ENCODE peak calls at places on chromosomes 4 and X, in nine cellular contexts. One of them, this sample, is unnamed.

GRCh38 chr4:159144112-159144694 is 41.3 kb downstream of the RAPGEF2 start:
- DNase-seq in lower lobe of right lung: no peak
- DNase-seq in CD8-positive, alpha-beta T cell: no peak
- DNase-seq in left ventricle myocardium inferior: no peak
- DNase-seq in mammary epithelial cell: no peak
- DNase-seq in epithelial cell of esophagus: no peak
- DNase-seq in CD4-positive, alpha-beta T cell: no peak
- DNase-seq in NB4: no peak
- DNase-seq in Calu3: no peak
- DNase-seq in this sample: no peak

GRCh38 chr4:119271361-119272085 is 50.4 kb downstream of the FABP2 start:
- DNase-seq in lower lobe of right lung: no peak
- DNase-seq in CD8-positive, alpha-beta T cell: no peak
- DNase-seq in left ventricle myocardium inferior: no peak
- DNase-seq in mammary epithelial cell: no peak
- DNase-seq in epithelial cell of esophagus: no peak
- DNase-seq in CD4-positive, alpha-beta T cell: no peak
- DNase-seq in NB4: no peak
- DNase-seq in Calu3: no peak
- DNase-seq in this sample: no peak

GRCh38 chrX:18885317-18886004 is 98.5 kb downstream of the PHKA2 start:
- DNase-seq in lower lobe of right lung: no peak
- DNase-seq in CD8-positive, alpha-beta T cell: no peak
- DNase-seq in left ventricle myocardium inferior: no peak
- DNase-seq in mammary epithelial cell: no peak
- DNase-seq in epithelial cell of esophagus: no peak
- DNase-seq in CD4-positive, alpha-beta T cell: no peak
- DNase-seq in NB4: no peak
- DNase-seq in Calu3: no peak
- DNase-seq in this sample: no peak

GRCh38 chr4:87117051-87117729 is 103.2 kb downstream of the KLHL8 start:
- DNase-seq in lower lobe of right lung: no peak
- DNase-seq in CD8-positive, alpha-beta T cell: no peak
- DNase-seq in left ventricle myocardium inferior: no peak
- DNase-seq in mammary epithelial cell: no peak
- DNase-seq in epithelial cell of esophagus: no peak
- DNase-seq in CD4-positive, alpha-beta T cell: no peak
- DNase-seq in NB4: no peak
- DNase-seq in Calu3: no peak
- DNase-seq in this sample: no peak

GRCh38 chr4:153781717-153782416 is 7.0 kb downstream of the SFRP2 start:
- DNase-seq in lower lobe of right lung: no peak
- DNase-seq in CD8-positive, alpha-beta T cell: no peak
- DNase-seq in left ventricle myocardium inferior: no peak
- DNase-seq in mammary epithelial cell: no peak
- DNase-seq in epithelial cell of esophagus: peak
- DNase-seq in CD4-positive, alpha-beta T cell: no peak
- DNase-seq in NB4: peak
- DNase-seq in Calu3: no peak
- DNase-seq in this sample: no peak

GRCh38 chr4:26124753-26125236 is 196.0 kb upstream of the RBPJ start:
- DNase-seq in lower lobe of right lung: no peak
- DNase-seq in CD8-positive, alpha-beta T cell: no peak
- DNase-seq in left ventricle myocardium inferior: no peak
- DNase-seq in mammary epithelial cell: no peak
- DNase-seq in epithelial cell of esophagus: peak
- DNase-seq in CD4-positive, alpha-beta T cell: no peak
- DNase-seq in NB4: peak
- DNase-seq in Calu3: no peak
- DNase-seq in this sample: no peak

GRCh38 chr4:39037491-39037825 is 5.2 kb upstream of the TMEM156 start:
- DNase-seq in lower lobe of right lung: no peak
- DNase-seq in CD8-positive, alpha-beta T cell: no peak
- DNase-seq in left ventricle myocardium inferior: no peak
- DNase-seq in mammary epithelial cell: peak
- DNase-seq in epithelial cell of esophagus: peak
- DNase-seq in CD4-positive, alpha-beta T cell: no peak
- DNase-seq in NB4: no peak
- DNase-seq in Calu3: no peak
- DNase-seq in this sample: no peak

GRCh38 chr4:4395849-4396627 is 9.1 kb downstream of the NSG1 start:
- DNase-seq in lower lobe of right lung: peak
- DNase-seq in CD8-positive, alpha-beta T cell: no peak
- DNase-seq in left ventricle myocardium inferior: no peak
- DNase-seq in mammary epithelial cell: no peak
- DNase-seq in epithelial cell of esophagus: no peak
- DNase-seq in CD4-positive, alpha-beta T cell: no peak
- DNase-seq in NB4: peak
- DNase-seq in Calu3: no peak
- DNase-seq in this sample: no peak

GRCh38 chr4:76651616-76652015 is 216.6 kb downstream of the SHROOM3 start:
- DNase-seq in lower lobe of right lung: no peak
- DNase-seq in CD8-positive, alpha-beta T cell: no peak
- DNase-seq in left ventricle myocardium inferior: no peak
- DNase-seq in mammary epithelial cell: no peak
- DNase-seq in epithelial cell of esophagus: no peak
- DNase-seq in CD4-positive, alpha-beta T cell: no peak
- DNase-seq in NB4: no peak
- DNase-seq in Calu3: no peak
- DNase-seq in this sample: no peak

GRCh38 chr4:85522277-85522676 is 47.3 kb downstream of the ARHGAP24 start:
- DNase-seq in lower lobe of right lung: no peak
- DNase-seq in CD8-positive, alpha-beta T cell: no peak
- DNase-seq in left ventricle myocardium inferior: no peak
- DNase-seq in mammary epithelial cell: no peak
- DNase-seq in epithelial cell of esophagus: no peak
- DNase-seq in CD4-positive, alpha-beta T cell: no peak
- DNase-seq in NB4: no peak
- DNase-seq in Calu3: no peak
- DNase-seq in this sample: no peak

GRCh38 chr4:112031712-112032328 is 113.4 kb upstream of the FAM241A start:
- DNase-seq in lower lobe of right lung: no peak
- DNase-seq in CD8-positive, alpha-beta T cell: no peak
- DNase-seq in left ventricle myocardium inferior: no peak
- DNase-seq in mammary epithelial cell: peak
- DNase-seq in epithelial cell of esophagus: peak
- DNase-seq in CD4-positive, alpha-beta T cell: no peak
- DNase-seq in NB4: peak
- DNase-seq in Calu3: peak
- DNase-seq in this sample: no peak

GRCh38 chr4:740656-741282 is 35.1 kb downstream of the PCGF3 start:
- DNase-seq in lower lobe of right lung: no peak
- DNase-seq in CD8-positive, alpha-beta T cell: no peak
- DNase-seq in left ventricle myocardium inferior: no peak
- DNase-seq in mammary epithelial cell: no peak
- DNase-seq in epithelial cell of esophagus: no peak
- DNase-seq in CD4-positive, alpha-beta T cell: no peak
- DNase-seq in NB4: no peak
- DNase-seq in Calu3: no peak
- DNase-seq in this sample: no peak

GRCh38 chr4:52594961-52595360 is 64.1 kb downstream of the USP46 start:
- DNase-seq in lower lobe of right lung: no peak
- DNase-seq in CD8-positive, alpha-beta T cell: no peak
- DNase-seq in left ventricle myocardium inferior: no peak
- DNase-seq in mammary epithelial cell: no peak
- DNase-seq in epithelial cell of esophagus: no peak
- DNase-seq in CD4-positive, alpha-beta T cell: no peak
- DNase-seq in NB4: no peak
- DNase-seq in Calu3: no peak
- DNase-seq in this sample: no peak

GRCh38 chrX:15915959-15916703 is 61.5 kb upstream of the AP1S2 start:
- DNase-seq in lower lobe of right lung: no peak
- DNase-seq in CD8-positive, alpha-beta T cell: no peak
- DNase-seq in left ventricle myocardium inferior: no peak
- DNase-seq in mammary epithelial cell: no peak
- DNase-seq in epithelial cell of esophagus: no peak
- DNase-seq in CD4-positive, alpha-beta T cell: no peak
- DNase-seq in NB4: peak
- DNase-seq in Calu3: no peak
- DNase-seq in this sample: no peak

GRCh38 chr4:7285244-7286122 is 93.1 kb downstream of the SORCS2 start:
- DNase-seq in lower lobe of right lung: no peak
- DNase-seq in CD8-positive, alpha-beta T cell: no peak
- DNase-seq in left ventricle myocardium inferior: no peak
- DNase-seq in mammary epithelial cell: no peak
- DNase-seq in epithelial cell of esophagus: no peak
- DNase-seq in CD4-positive, alpha-beta T cell: no peak
- DNase-seq in NB4: no peak
- DNase-seq in Calu3: no peak
- DNase-seq in this sample: no peak

GRCh38 chr4:112145820-112146813 is 863 bp downstream of the FAM241A start:
- DNase-seq in lower lobe of right lung: peak
- DNase-seq in CD8-positive, alpha-beta T cell: peak
- DNase-seq in left ventricle myocardium inferior: peak
- DNase-seq in mammary epithelial cell: peak
- DNase-seq in epithelial cell of esophagus: peak
- DNase-seq in CD4-positive, alpha-beta T cell: peak
- DNase-seq in NB4: peak
- DNase-seq in Calu3: peak
- DNase-seq in this sample: peak

DNA sequence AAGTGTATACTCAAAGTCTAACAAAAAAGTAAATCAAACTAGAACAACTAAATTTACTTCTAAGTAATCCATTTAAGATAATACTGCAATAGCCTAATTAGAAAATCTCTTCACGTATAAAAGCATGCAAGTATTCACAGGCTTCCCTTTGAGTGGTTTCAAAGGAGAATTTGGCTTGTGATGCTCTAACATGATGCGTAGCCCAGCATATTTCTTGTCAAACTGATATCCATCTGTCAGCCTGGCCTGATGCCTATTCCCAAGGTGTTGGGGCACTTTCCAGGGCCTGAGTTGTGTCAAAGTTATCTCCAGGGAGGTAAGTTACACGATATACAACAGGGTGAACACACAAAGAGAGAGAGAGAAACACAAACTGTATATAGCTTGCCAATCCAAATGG is 287.0 kb upstream of the MAGEB18 start:
- DNase-seq in lower lobe of right lung: no peak
- DNase-seq in CD8-positive, alpha-beta T cell: no peak
- DNase-seq in left ventricle myocardium inferior: no peak
- DNase-seq in mammary epithelial cell: no peak
- DNase-seq in epithelial cell of esophagus: no peak
- DNase-seq in CD4-positive, alpha-beta T cell: no peak
- DNase-seq in NB4: no peak
- DNase-seq in Calu3: no peak
- DNase-seq in this sample: no peak
- TF ChIP-seq CTCF in lower lobe of right lung: no peak
- TF ChIP-seq CTCF in CD8-positive, alpha-beta T cell: no peak
- TF ChIP-seq CTCF in left ventricle myocardium inferior: no peak
- TF ChIP-seq CTCF in mammary epithelial cell: no peak
- TF ChIP-seq CTCF in epithelial cell of esophagus: no peak
- TF ChIP-seq CTCF in CD4-positive, alpha-beta T cell: no peak
- TF ChIP-seq CTCF in NB4: no peak
- TF ChIP-seq CTCF in Calu3: no peak
- TF ChIP-seq CTCF in this sample: no peak

GRCh38 chr4:40837094-40837870 is 87.5 kb downstream of the NSUN7 start:
- DNase-seq in lower lobe of right lung: no peak
- DNase-seq in CD8-positive, alpha-beta T cell: no peak
- DNase-seq in left ventricle myocardium inferior: no peak
- DNase-seq in mammary epithelial cell: no peak
- DNase-seq in epithelial cell of esophagus: no peak
- DNase-seq in CD4-positive, alpha-beta T cell: no peak
- DNase-seq in NB4: no peak
- DNase-seq in Calu3: no peak
- DNase-seq in this sample: no peak
- TF ChIP-seq CTCF in lower lobe of right lung: no peak
- TF ChIP-seq CTCF in CD8-positive, alpha-beta T cell: no peak
- TF ChIP-seq CTCF in left ventricle myocardium inferior: no peak
- TF ChIP-seq CTCF in mammary epithelial cell: no peak
- TF ChIP-seq CTCF in epithelial cell of esophagus: no peak
- TF ChIP-seq CTCF in CD4-positive, alpha-beta T cell: no peak
- TF ChIP-seq CTCF in NB4: no peak
- TF ChIP-seq CTCF in Calu3: no peak
- TF ChIP-seq CTCF in this sample: no peak

GRCh38 chr4:139083533-139084424 is 68.2 kb downstream of the NOCT start:
- DNase-seq in lower lobe of right lung: peak
- DNase-seq in CD8-positive, alpha-beta T cell: peak
- DNase-seq in left ventricle myocardium inferior: peak
- DNase-seq in mammary epithelial cell: peak
- DNase-seq in epithelial cell of esophagus: peak
- DNase-seq in CD4-positive, alpha-beta T cell: peak
- DNase-seq in NB4: peak
- DNase-seq in Calu3: peak
- DNase-seq in this sample: peak
- TF ChIP-seq CTCF in lower lobe of right lung: peak
- TF ChIP-seq CTCF in CD8-positive, alpha-beta T cell: peak
- TF ChIP-seq CTCF in left ventricle myocardium inferior: peak
- TF ChIP-seq CTCF in mammary epithelial cell: no peak
- TF ChIP-seq CTCF in epithelial cell of esophagus: no peak
- TF ChIP-seq CTCF in CD4-positive, alpha-beta T cell: no peak
- TF ChIP-seq CTCF in NB4: no peak
- TF ChIP-seq CTCF in Calu3: peak
- TF ChIP-seq CTCF in this sample: peak

GRCh38 chrX:131747173-131747572 is 203.3 kb downstream of the OR13H1 start:
- DNase-seq in lower lobe of right lung: no peak
- DNase-seq in CD8-positive, alpha-beta T cell: no peak
- DNase-seq in left ventricle myocardium inferior: no peak
- DNase-seq in mammary epithelial cell: peak
- DNase-seq in epithelial cell of esophagus: no peak
- DNase-seq in CD4-positive, alpha-beta T cell: no peak
- DNase-seq in NB4: no peak
- DNase-seq in Calu3: no peak
- DNase-seq in this sample: no peak

GRCh38 chrX:131752493-131753198 is 208.8 kb downstream of the OR13H1 start:
- DNase-seq in lower lobe of right lung: no peak
- DNase-seq in CD8-positive, alpha-beta T cell: no peak
- DNase-seq in left ventricle myocardium inferior: no peak
- DNase-seq in mammary epithelial cell: peak
- DNase-seq in epithelial cell of esophagus: no peak
- DNase-seq in CD4-positive, alpha-beta T cell: no peak
- DNase-seq in NB4: no peak
- DNase-seq in Calu3: no peak
- DNase-seq in this sample: no peak
- TF ChIP-seq CTCF in lower lobe of right lung: no peak
- TF ChIP-seq CTCF in CD8-positive, alpha-beta T cell: no peak
- TF ChIP-seq CTCF in left ventricle myocardium inferior: no peak
- TF ChIP-seq CTCF in mammary epithelial cell: peak
- TF ChIP-seq CTCF in epithelial cell of esophagus: no peak
- TF ChIP-seq CTCF in CD4-positive, alpha-beta T cell: no peak
- TF ChIP-seq CTCF in NB4: no peak
- TF ChIP-seq CTCF in Calu3: no peak
- TF ChIP-seq CTCF in this sample: no peak

GRCh38 chr4:81498046-81498445 is 26.3 kb upstream of the RASGEF1B start:
- DNase-seq in lower lobe of right lung: no peak
- DNase-seq in CD8-positive, alpha-beta T cell: no peak
- DNase-seq in left ventricle myocardium inferior: no peak
- DNase-seq in mammary epithelial cell: no peak
- DNase-seq in epithelial cell of esophagus: no peak
- DNase-seq in CD4-positive, alpha-beta T cell: no peak
- DNase-seq in NB4: no peak
- DNase-seq in Calu3: no peak
- DNase-seq in this sample: no peak
- TF ChIP-seq CTCF in lower lobe of right lung: no peak
- TF ChIP-seq CTCF in CD8-positive, alpha-beta T cell: no peak
- TF ChIP-seq CTCF in left ventricle myocardium inferior: no peak
- TF ChIP-seq CTCF in mammary epithelial cell: no peak
- TF ChIP-seq CTCF in epithelial cell of esophagus: no peak
- TF ChIP-seq CTCF in CD4-positive, alpha-beta T cell: no peak
- TF ChIP-seq CTCF in NB4: no peak
- TF ChIP-seq CTCF in Calu3: no peak
- TF ChIP-seq CTCF in this sample: no peak